ENCODE peak calls at places on chromosomes 2 and 18, in five cellular contexts. One of them, this sample, is unnamed.
A peak's percentile ranks its signal among the peaks of the same experiment; 100 is the strongest.

GRCh38 chr2:165941827-165942226 is 11.7 kb downstream of the TTC21B start:
- DNase-seq in lung: no peak
- DNase-seq in fibroblast of lung: no peak
- DNase-seq in NCI-H1436: no peak
- DNase-seq in fibroblast of pulmonary artery: no peak
- DNase-seq in this sample: no peak

GRCh38 chr2:183227191-183227590 is 102.9 kb downstream of the NUP35 start:
- DNase-seq in NCI-H1436: no peak
- DNase-seq in fibroblast of lung: no peak
- DNase-seq in lung: no peak
- DNase-seq in fibroblast of pulmonary artery: no peak
- DNase-seq in this sample: no peak

GRCh38 chr2:47653909-47654789 is 128.8 kb upstream of the MSH6 start:
- DNase-seq in NCI-H1436: no peak
- DNase-seq in lung: no peak
- DNase-seq in fibroblast of lung: peak; percentile 11
- DNase-seq in fibroblast of pulmonary artery: peak; percentile 62
- DNase-seq in this sample: peak; percentile 41

GRCh38 chr2:80141007-80141726 is 163.4 kb downstream of the LRRTM1 start:
- DNase-seq in fibroblast of pulmonary artery: no peak
- DNase-seq in NCI-H1436: no peak
- DNase-seq in lung: no peak
- DNase-seq in fibroblast of lung: no peak
- DNase-seq in this sample: no peak

GRCh38 chr2:119644186-119644585 is 34.8 kb upstream of the TMEM177 start:
- DNase-seq in fibroblast of lung: peak; percentile 28
- DNase-seq in fibroblast of pulmonary artery: peak; percentile 69
- DNase-seq in NCI-H1436: no peak
- DNase-seq in lung: no peak
- DNase-seq in this sample: peak; percentile 67

GRCh38 chr2:176227874-176228273 is 39.4 kb downstream of the HOXD1 start:
- DNase-seq in fibroblast of pulmonary artery: no peak
- DNase-seq in NCI-H1436: no peak
- DNase-seq in fibroblast of lung: no peak
- DNase-seq in lung: no peak
- DNase-seq in this sample: no peak

GRCh38 chr2:18073601-18074000 is 195.1 kb downstream of the KCNS3 start:
- DNase-seq in fibroblast of lung: no peak
- DNase-seq in NCI-H1436: no peak
- DNase-seq in lung: no peak
- DNase-seq in fibroblast of pulmonary artery: no peak
- DNase-seq in this sample: no peak

GRCh38 chr18:76454429-76454828 is 40.6 kb downstream of the ZNF516 start:
- DNase-seq in lung: no peak
- DNase-seq in NCI-H1436: no peak
- DNase-seq in fibroblast of pulmonary artery: no peak
- DNase-seq in fibroblast of lung: peak; percentile 65
- DNase-seq in this sample: peak; percentile 41

GRCh38 chr18:46226461-46226860 is 122.3 kb downstream of the HAUS1 start:
- DNase-seq in fibroblast of lung: no peak
- DNase-seq in NCI-H1436: no peak
- DNase-seq in lung: no peak
- DNase-seq in fibroblast of pulmonary artery: peak; percentile 45
- DNase-seq in this sample: peak; percentile 75

GRCh38 chr18:58026857-58027256 is 17.2 kb upstream of the NEDD4L start:
- DNase-seq in fibroblast of pulmonary artery: no peak
- DNase-seq in fibroblast of lung: no peak
- DNase-seq in lung: no peak
- DNase-seq in NCI-H1436: no peak
- DNase-seq in this sample: no peak

GRCh38 chr2:233966388-233966787 is 49.2 kb downstream of the TRPM8 start:
- DNase-seq in NCI-H1436: no peak
- DNase-seq in lung: no peak
- DNase-seq in fibroblast of lung: peak; percentile 15
- DNase-seq in fibroblast of pulmonary artery: no peak
- DNase-seq in this sample: peak; percentile 29

GRCh38 chr2:19712850-19713249 is 188.9 kb downstream of the TTC32 start:
- DNase-seq in fibroblast of pulmonary artery: no peak
- DNase-seq in fibroblast of lung: no peak
- DNase-seq in lung: no peak
- DNase-seq in NCI-H1436: no peak
- DNase-seq in this sample: no peak

GRCh38 chr2:152508446-152508845 is 173.5 kb downstream of the FMNL2 start:
- DNase-seq in NCI-H1436: no peak
- DNase-seq in fibroblast of pulmonary artery: peak; percentile 71
- DNase-seq in fibroblast of lung: peak; percentile 71
- DNase-seq in lung: no peak
- DNase-seq in this sample: peak; percentile 96

GRCh38 chr18:79560042-79560860 is 119.4 kb upstream of the CTDP1 start:
- DNase-seq in lung: no peak
- DNase-seq in fibroblast of pulmonary artery: no peak
- DNase-seq in fibroblast of lung: no peak
- DNase-seq in NCI-H1436: no peak
- DNase-seq in this sample: no peak

GRCh38 chr2:120344214-120344990 is 1.5 kb upstream of the INHBB start:
- DNase-seq in lung: no peak
- DNase-seq in NCI-H1436: peak; percentile 18
- DNase-seq in fibroblast of lung: no peak
- DNase-seq in fibroblast of pulmonary artery: no peak
- DNase-seq in this sample: no peak

GRCh38 chr18:45197526-45197970 is 417.7 kb upstream of the SLC14A2 start:
- DNase-seq in fibroblast of pulmonary artery: peak; percentile 61
- DNase-seq in NCI-H1436: peak; percentile 93
- DNase-seq in lung: no peak
- DNase-seq in fibroblast of lung: no peak
- DNase-seq in this sample: no peak

GRCh38 chr2:207766697-207767460 is 2.8 kb downstream of the FZD5 start:
- DNase-seq in fibroblast of pulmonary artery: no peak
- DNase-seq in NCI-H1436: no peak
- DNase-seq in fibroblast of lung: no peak
- DNase-seq in lung: no peak
- DNase-seq in this sample: no peak

GRCh38 chr2:84301717-84302116 is 157.4 kb downstream of the SUCLG1 start:
- DNase-seq in NCI-H1436: no peak
- DNase-seq in fibroblast of lung: no peak
- DNase-seq in lung: no peak
- DNase-seq in fibroblast of pulmonary artery: no peak
- DNase-seq in this sample: no peak

GRCh38 chr2:163659224-163659623 is 76.6 kb downstream of the FIGN start:
- DNase-seq in fibroblast of lung: no peak
- DNase-seq in lung: no peak
- DNase-seq in fibroblast of pulmonary artery: peak; percentile 29
- DNase-seq in NCI-H1436: no peak
- DNase-seq in this sample: no peak

GRCh38 chr2:54274781-54275242 is 18.8 kb upstream of the TSPYL6 start:
- DNase-seq in NCI-H1436: no peak
- DNase-seq in fibroblast of pulmonary artery: peak; percentile 69
- DNase-seq in lung: no peak
- DNase-seq in fibroblast of lung: peak; percentile 87
- DNase-seq in this sample: peak; percentile 70

GRCh38 chr2:1708476-1709334 is 35.6 kb downstream of the PXDN start:
- DNase-seq in fibroblast of lung: no peak
- DNase-seq in fibroblast of pulmonary artery: peak; percentile 51
- DNase-seq in NCI-H1436: no peak
- DNase-seq in lung: no peak
- DNase-seq in this sample: no peak

GRCh38 chr2:231563378-231563961 is 29.2 kb upstream of the TEX44 start:
- DNase-seq in NCI-H1436: peak; percentile 64
- DNase-seq in fibroblast of lung: peak; percentile 61
- DNase-seq in lung: peak; percentile 51
- DNase-seq in fibroblast of pulmonary artery: peak; percentile 67
- DNase-seq in this sample: peak; percentile 73

GRCh38 chr2:30030361-30030760 is 109.0 kb upstream of the ALK start:
- DNase-seq in fibroblast of pulmonary artery: no peak
- DNase-seq in fibroblast of lung: no peak
- DNase-seq in lung: peak; percentile 27
- DNase-seq in NCI-H1436: no peak
- DNase-seq in this sample: no peak

GRCh38 chr2:190927257-190927656 is 46.6 kb downstream of the GLS start:
- DNase-seq in fibroblast of lung: no peak
- DNase-seq in lung: no peak
- DNase-seq in NCI-H1436: no peak
- DNase-seq in fibroblast of pulmonary artery: no peak
- DNase-seq in this sample: peak; percentile 56

GRCh38 chr2:220188031-220188430 is 560.6 kb downstream of the SLC4A3 start:
- DNase-seq in lung: no peak
- DNase-seq in fibroblast of lung: peak; percentile 6
- DNase-seq in NCI-H1436: no peak
- DNase-seq in fibroblast of pulmonary artery: peak; percentile 29
- DNase-seq in this sample: peak; percentile 38

GRCh38 chr18:9380571-9381390 is 46.2 kb downstream of the TWSG1 start:
- DNase-seq in fibroblast of pulmonary artery: peak; percentile 32
- DNase-seq in fibroblast of lung: peak; percentile 78
- DNase-seq in NCI-H1436: peak; percentile 33
- DNase-seq in lung: no peak
- DNase-seq in this sample: peak; percentile 74

GRCh38 chr2:3144856-3145255 is 232.8 kb downstream of the EIPR1 start:
- DNase-seq in NCI-H1436: no peak
- DNase-seq in fibroblast of lung: no peak
- DNase-seq in lung: no peak
- DNase-seq in fibroblast of pulmonary artery: no peak
- DNase-seq in this sample: no peak

This sample was measured in choroid plexus epithelial cell.